ENCODE peak calls at places on chromosome 2, in seven cellular contexts. K is transverse colon, P is stomach, R is body of pancreas, S is esophagus squamous epithelium, D is GM12892, M is right lobe of liver. C is an unnamed sample.

GRCh38 chr2:23564618-23564967 is 179.6 kb downstream of the KLHL29 start:
- DNase-seq in K (no peak), P (no peak), R (peak), S (no peak), D (no peak), M (no peak), C (no peak)

GRCh38 chr2:128834853-128835252 is 516.2 kb upstream of the HS6ST1 start:
- DNase-seq in K (no peak), P (no peak), R (no peak), S (no peak), D (no peak), M (no peak), C (no peak)

GRCh38 chr2:20641123-20641985 is 9.5 kb downstream of the HS1BP3 start:
- DNase-seq in K (peak), P (no peak), R (no peak), S (no peak), D (no peak), M (peak), C (peak)

GRCh38 chr2:55618649-55619055 is 1.2 kb upstream of the PPP4R3B start:
- DNase-seq in K (peak), P (peak), R (peak), S (no peak), D (peak), M (peak), C (peak)

GRCh38 chr2:41782306-41783158 is 265.3 kb upstream of the PKDCC start:
- DNase-seq in K (peak), P (no peak), R (no peak), S (no peak), D (no peak), M (no peak), C (no peak)

GRCh38 chr2:233049194-233049761 is 10.9 kb upstream of the INPP5D start:
- DNase-seq in K (no peak), P (no peak), R (no peak), S (no peak), D (no peak), M (no peak), C (no peak)

GRCh38 chr2:165820296-165820695 is 26.2 kb upstream of the GALNT3 start:
- DNase-seq in K (no peak), P (no peak), R (no peak), S (no peak), D (no peak), M (no peak), C (no peak)

GRCh38 chr2:12759248-12759647 is 42.5 kb downstream of the TRIB2 start:
- DNase-seq in K (no peak), P (no peak), R (no peak), S (no peak), D (no peak), M (no peak), C (no peak)

GRCh38 chr2:116776556-116776955 is 1037.9 kb upstream of the DDX18 start:
- DNase-seq in K (no peak), P (no peak), R (no peak), S (no peak), D (no peak), M (no peak), C (no peak)

GRCh38 chr2:48584551-48584950 is 33.1 kb upstream of the GTF2A1L start:
- DNase-seq in K (no peak), P (no peak), R (no peak), S (no peak), D (no peak), M (no peak), C (no peak)

GRCh38 chr2:101619191-101619591 is 78.3 kb upstream of the MAP4K4 start:
- DNase-seq in K (peak), P (peak), R (peak), S (no peak), D (no peak), M (peak), C (peak)

GRCh38 chr2:47050762-47051161 is 104.3 kb downstream of the STPG4 start:
- DNase-seq in K (no peak), P (no peak), R (no peak), S (no peak), D (no peak), M (no peak), C (no peak)

GRCh38 chr2:142673836-142674235 is 203.6 kb upstream of the KYNU start:
- DNase-seq in K (no peak), P (no peak), R (no peak), S (no peak), D (no peak), M (no peak), C (no peak)

GRCh38 chr2:67872481-67872880 is 190.3 kb downstream of the C1D start:
- DNase-seq in K (no peak), P (no peak), R (no peak), S (no peak), D (no peak), M (no peak), C (no peak)

GRCh38 chr2:222978850-222979249 is 73.1 kb upstream of the KCNE4 start:
- DNase-seq in K (no peak), P (no peak), R (no peak), S (no peak), D (no peak), M (no peak), C (no peak)

GRCh38 chr2:64646007-64646880 is 7.5 kb downstream of the SERTAD2 start:
- DNase-seq in K (peak), P (peak), R (peak), S (no peak), D (no peak), M (peak), C (peak)

GRCh38 chr2:135948642-135949355 is 36.6 kb downstream of the DARS1 start:
- DNase-seq in K (no peak), P (no peak), R (no peak), S (no peak), D (no peak), M (no peak), C (no peak)

GRCh38 chr2:172298009-172298408 is 129.4 kb upstream of the ITGA6 start:
- DNase-seq in K (no peak), P (no peak), R (no peak), S (no peak), D (no peak), M (no peak), C (no peak)

GRCh38 chr2:99032786-99033185 is 96.8 kb upstream of the CRACDL start:
- DNase-seq in K (no peak), P (no peak), R (no peak), S (no peak), D (no peak), M (no peak), C (no peak)

GRCh38 chr2:175805442-175806114 is 196.5 kb downstream of the LNPK start:
- DNase-seq in K (no peak), P (no peak), R (no peak), S (no peak), D (no peak), M (no peak), C (no peak)

GRCh38 chr2:47002480-47003381 is 87.1 kb upstream of the MCFD2 start:
- DNase-seq in K (no peak), P (no peak), R (no peak), S (no peak), D (no peak), M (no peak), C (no peak)

GRCh38 chr2:180656455-180656847 is 324.0 kb upstream of the UBE2E3 start:
- DNase-seq in K (no peak), P (no peak), R (no peak), S (no peak), D (no peak), M (no peak), C (no peak)

GRCh38 chr2:128109243-128109642 is 18.2 kb downstream of the UGGT1 start:
- DNase-seq in K (no peak), P (no peak), R (no peak), S (no peak), D (no peak), M (no peak), C (no peak)

GRCh38 chr2:21229302-21229701 is 105.5 kb downstream of the TDRD15 start:
- DNase-seq in K (no peak), P (no peak), R (no peak), S (no peak), D (no peak), M (no peak), C (no peak)

GRCh38 chr2:213490087-213490486 is 205.8 kb downstream of the SPAG16 start:
- DNase-seq in K (no peak), P (no peak), R (no peak), S (no peak), D (no peak), M (no peak), C (no peak)

GRCh38 chr2:101741775-101742520 is 44.4 kb downstream of the MAP4K4 start:
- DNase-seq in K (no peak), P (no peak), R (peak), S (no peak), D (no peak), M (no peak), C (no peak)

GRCh38 chr2:218855305-218856167 is 4.1 kb upstream of the WNT6 start:
- DNase-seq in K (no peak), P (no peak), R (no peak), S (no peak), D (no peak), M (no peak), C (no peak)

GRCh38 chr2:159856760-159857159 is 58.8 kb upstream of the CD302 start:
- DNase-seq in K (no peak), P (no peak), R (no peak), S (no peak), D (no peak), M (no peak), C (no peak)

GRCh38 chr2:156399224-156399949 is 36.8 kb upstream of the GPD2 start:
- DNase-seq in K (no peak), P (peak), R (peak), S (no peak), D (no peak), M (peak), C (peak)

GRCh38 chr2:150280255-150280654 is 207.2 kb downstream of the RND3 start:
- DNase-seq in K (no peak), P (no peak), R (peak), S (no peak), D (no peak), M (no peak), C (peak)

GRCh38 chr2:178287652-178288344 is 93.5 kb downstream of the OSBPL6 start:
- DNase-seq in K (no peak), P (no peak), R (no peak), S (no peak), D (no peak), M (no peak), C (no peak)

GRCh38 chr2:78977661-78978145 is 47.8 kb upstream of the REG3G start:
- DNase-seq in K (no peak), P (no peak), R (no peak), S (no peak), D (no peak), M (no peak), C (no peak)

GRCh38 chr2:240553956-240554480 is 3.8 kb downstream of the ANKMY1 start:
- DNase-seq in K (no peak), P (no peak), R (no peak), S (no peak), D (no peak), M (no peak), C (no peak)

GRCh38 chr2:208318127-208318526 is 52.1 kb downstream of the PIKFYVE start:
- DNase-seq in K (no peak), P (no peak), R (no peak), S (no peak), D (no peak), M (no peak), C (no peak)

DNA sequence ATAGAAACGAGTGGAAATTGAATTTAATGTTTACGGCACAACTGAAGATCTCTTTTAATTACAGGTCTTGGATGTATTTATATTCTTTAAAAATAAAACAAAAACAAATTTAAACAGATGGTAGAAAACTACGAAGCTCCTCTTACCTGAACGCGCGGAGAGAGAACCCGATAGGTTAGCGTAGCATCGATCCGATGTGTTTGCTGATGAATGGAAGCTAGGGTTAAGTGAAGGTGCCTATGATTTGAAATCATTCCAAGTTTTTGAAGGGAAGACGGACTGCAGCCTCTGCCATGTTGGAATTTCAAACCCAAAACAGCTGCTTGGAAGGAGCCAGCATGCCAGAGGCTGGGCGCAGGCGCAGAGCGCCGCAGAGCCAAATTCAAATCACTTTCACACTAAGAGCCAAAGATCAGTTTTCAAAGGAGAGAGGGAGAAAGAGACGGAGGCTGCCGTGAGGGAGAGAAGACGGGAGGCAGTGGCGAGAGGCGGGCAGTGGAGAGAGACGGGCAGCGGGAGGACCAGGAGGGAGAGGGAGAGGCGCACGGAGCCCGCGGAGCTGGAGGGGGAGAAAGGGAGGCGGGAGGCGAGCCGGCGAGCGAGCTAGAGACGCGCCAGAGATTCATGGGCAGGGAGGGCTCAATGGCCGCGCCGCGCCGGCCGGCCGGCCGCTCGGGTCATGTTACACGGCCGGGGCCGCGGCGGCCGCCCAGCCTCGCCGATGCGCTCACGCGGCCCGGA is at the start of gene FIGN:
- DNase-seq in K (peak), P (peak), R (peak), S (no peak), D (no peak), M (peak), C (peak)
- TF ChIP-seq POLR2A in K (peak), P (peak), R (peak), S (peak), D (no peak), M (peak), C (peak)

DNA sequence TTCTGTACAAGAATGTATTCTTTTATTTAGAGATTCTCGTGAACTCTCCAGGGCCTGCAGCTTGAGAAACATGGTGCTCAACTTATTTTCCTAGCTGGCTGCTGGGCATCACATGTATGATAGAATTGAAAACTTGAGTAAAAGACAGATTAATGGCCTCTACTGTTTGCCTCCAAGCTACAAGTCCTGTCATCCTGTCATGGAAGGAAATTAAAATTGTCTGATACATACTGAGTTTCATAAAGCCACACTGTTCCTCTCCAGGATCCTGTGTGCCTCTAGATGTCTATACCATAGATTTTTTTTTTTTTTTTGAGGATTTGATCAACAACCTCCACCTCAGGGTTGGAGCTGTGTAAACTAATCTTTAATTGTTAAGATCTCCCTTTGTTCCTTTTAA is 38.5 kb downstream of the UPP2 start:
- DNase-seq in K (no peak), P (no peak), R (no peak), S (no peak), D (no peak), M (no peak), C (no peak)
- TF ChIP-seq POLR2A in K (no peak), P (no peak), R (no peak), S (no peak), D (no peak), M (no peak), C (no peak)

GRCh38 chr2:206383669-206384068 is 59.7 kb upstream of the ADAM23 start:
- DNase-seq in K (no peak), P (no peak), R (no peak), S (no peak), D (no peak), M (no peak), C (no peak)
- TF ChIP-seq POLR2A in K (no peak), P (no peak), R (no peak), S (no peak), D (no peak), M (no peak), C (no peak)

DNA sequence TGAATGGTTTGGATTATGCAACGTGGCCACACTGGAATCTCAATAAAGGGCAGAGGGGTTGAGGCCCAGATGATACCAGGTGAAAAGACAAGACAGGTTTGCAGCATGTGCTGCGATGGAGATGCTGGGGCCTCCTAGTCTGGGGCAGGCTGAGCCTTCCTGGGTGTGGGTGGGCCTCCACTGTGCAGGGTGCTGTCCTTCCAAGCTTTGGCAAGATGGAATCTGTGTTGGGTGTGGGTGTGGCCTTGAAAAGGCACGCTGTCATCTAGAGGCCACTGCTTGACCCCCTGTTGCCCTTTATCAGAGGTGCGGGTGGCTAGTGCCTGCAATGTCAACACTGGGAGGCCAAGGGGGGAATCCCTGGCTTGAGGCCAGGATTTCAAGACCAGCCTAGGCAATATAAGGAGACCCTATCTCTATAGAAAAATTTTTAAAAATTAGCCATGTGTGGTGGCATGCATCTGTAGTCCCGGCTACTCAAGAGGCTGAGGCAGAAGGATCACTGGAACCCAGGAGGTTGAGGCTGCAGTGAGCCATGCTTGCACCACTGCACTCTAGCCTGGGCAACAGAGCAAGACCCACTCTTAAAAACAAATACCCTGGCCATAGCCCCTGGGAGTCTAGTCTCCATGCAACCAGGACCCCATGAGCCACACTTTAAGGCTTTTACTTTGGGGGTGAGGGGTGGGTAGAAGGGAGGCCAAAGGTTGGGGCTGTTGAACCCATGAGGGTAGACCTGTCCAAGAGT is 13.8 kb downstream of the RRM2 start:
- DNase-seq in K (no peak), P (no peak), R (no peak), S (no peak), D (no peak), M (no peak), C (no peak)
- TF ChIP-seq POLR2A in K (no peak), P (no peak), R (no peak), S (no peak), D (peak), M (no peak), C (no peak)

DNA sequence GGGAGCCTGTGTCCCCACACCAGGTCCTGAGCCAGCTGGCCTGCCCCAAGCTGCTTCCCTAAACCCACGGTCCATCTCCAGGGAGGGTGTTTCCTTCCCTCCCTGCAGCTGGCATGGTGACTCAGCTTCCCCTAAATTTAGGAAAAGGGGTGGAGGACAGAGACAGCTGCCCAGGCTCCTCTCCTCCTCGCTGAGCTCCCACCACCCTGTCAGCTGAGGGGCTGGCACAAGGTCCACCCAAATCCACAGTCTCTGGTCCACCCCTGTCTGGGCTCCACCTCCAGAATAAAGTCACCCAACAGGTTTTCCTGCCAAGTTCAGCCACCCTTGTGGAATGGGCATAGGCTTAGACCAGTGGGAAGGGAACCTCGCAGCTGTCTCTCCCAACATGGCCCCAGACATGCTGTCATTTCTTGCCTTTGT is 156.5 kb downstream of the TNS1 start:
- DNase-seq in K (no peak), P (peak), R (peak), S (no peak), D (no peak), M (no peak), C (no peak)
- TF ChIP-seq POLR2A in K (no peak), P (no peak), R (no peak), S (no peak), D (no peak), M (no peak), C (no peak)

GRCh38 chr2:9889812-9890261 is 46.6 kb downstream of the TAF1B start:
- DNase-seq in K (no peak), P (no peak), R (no peak), S (no peak), D (no peak), M (no peak), C (no peak)
- TF ChIP-seq POLR2A in K (no peak), P (no peak), R (no peak), S (no peak), D (no peak), M (no peak), C (no peak)

GRCh38 chr2:120451334-120451733 is 105.4 kb downstream of the INHBB start:
- DNase-seq in K (no peak), P (no peak), R (no peak), S (no peak), D (no peak), M (no peak), C (no peak)

GRCh38 chr2:120453635-120453998 is 107.7 kb downstream of the INHBB start:
- DNase-seq in K (no peak), P (no peak), R (no peak), S (no peak), D (no peak), M (no peak), C (no peak)

GRCh38 chr2:120452131-120452530 is 106.2 kb downstream of the INHBB start:
- DNase-seq in K (no peak), P (no peak), R (no peak), S (no peak), D (no peak), M (no peak), C (no peak)

GRCh38 chr2:120454993-120455789 is 109.3 kb downstream of the INHBB start:
- DNase-seq in K (no peak), P (no peak), R (no peak), S (no peak), D (no peak), M (no peak), C (no peak)

GRCh38 chr2:120452945-120453634 is 107.2 kb downstream of the INHBB start:
- DNase-seq in K (no peak), P (no peak), R (no peak), S (no peak), D (no peak), M (no peak), C (no peak)
- TF ChIP-seq POLR2A in K (no peak), P (no peak), R (no peak), S (no peak), D (no peak), M (no peak), C (no peak)

GRCh38 chr2:230414302-230414701 is 1.7 kb upstream of the SP100 start:
- DNase-seq in K (no peak), P (no peak), R (no peak), S (no peak), D (no peak), M (no peak), C (no peak)

GRCh38 chr2:230417436-230417835 is 1.4 kb downstream of the SP100 start:
- DNase-seq in K (no peak), P (no peak), R (no peak), S (no peak), D (no peak), M (no peak), C (no peak)

GRCh38 chr2:230418341-230419016 is 2.5 kb downstream of the SP100 start:
- DNase-seq in K (no peak), P (no peak), R (no peak), S (no peak), D (no peak), M (no peak), C (no peak)

GRCh38 chr2:230413465-230413864 is 2.5 kb upstream of the SP100 start:
- DNase-seq in K (no peak), P (no peak), R (no peak), S (no peak), D (no peak), M (no peak), C (no peak)

GRCh38 chr2:230416061-230416721 is at the start of gene SP100:
- DNase-seq in K (peak), P (peak), R (peak), S (peak), D (peak), M (peak), C (peak)
- TF ChIP-seq POLR2A in K (peak), P (no peak), R (peak), S (peak), D (peak), M (peak), C (peak)